ENCODE peak calls at places on chromosomes 12 and 14, in six cellular contexts. V is fibroblast of villous mesenchyme, J is cerebellar cortex, F is hippocampal formation, T is AG04450, A is stromal cell of bone marrow. E is an unnamed sample.

GRCh38 chr14:54702014-54702491 is 135.1 kb downstream of the SAMD4A start:
- DNase-seq in J (no peak), V (no peak), F (no peak), T (no peak), A (no peak), E (no peak)

GRCh38 chr14:36346052-36346451 is 25.6 kb upstream of the MBIP start:
- DNase-seq in J (no peak), V (no peak), A (no peak), F (no peak), T (no peak), E (peak)

GRCh38 chr14:30875788-30876053 is 1.4 kb downstream of the COCH start:
- DNase-seq in V (no peak), T (no peak), F (no peak), A (no peak), J (no peak), E (no peak)

GRCh38 chr14:54637270-54637669 is 70.3 kb downstream of the SAMD4A start:
- DNase-seq in V (no peak), J (no peak), A (no peak), F (no peak), T (no peak), E (no peak)

GRCh38 chr12:46217686-46218508 is 50.9 kb downstream of the SLC38A1 start:
- DNase-seq in T (no peak), V (no peak), J (no peak), A (no peak), F (no peak), E (no peak)

GRCh38 chr14:92458959-92459478 is 54.6 kb upstream of the RIN3 start:
- DNase-seq in F (no peak), T (no peak), A (no peak), V (no peak), J (no peak), E (no peak)

GRCh38 chr12:25806271-25806670 is 152.2 kb upstream of the RASSF8 start:
- DNase-seq in T (no peak), A (no peak), J (no peak), F (no peak), V (peak), E (no peak)

GRCh38 chr14:95553141-95553540 is 18.3 kb downstream of the GLRX5 start:
- DNase-seq in F (no peak), J (no peak), A (no peak), V (no peak), T (no peak), E (no peak)

GRCh38 chr12:27705263-27705662 is 5.4 kb upstream of the MRPS35 start:
- DNase-seq in J (no peak), A (no peak), V (no peak), T (no peak), F (no peak), E (no peak)

GRCh38 chr14:102013669-102014200 is 49.4 kb downstream of the DYNC1H1 start:
- DNase-seq in J (no peak), V (no peak), A (no peak), F (no peak), T (no peak), E (no peak)

GRCh38 chr12:122006186-122006926 is 15.3 kb upstream of the BCL7A start:
- DNase-seq in J (no peak), T (no peak), F (no peak), V (no peak), A (no peak), E (no peak)

GRCh38 chr14:92692822-92693226 is 55.6 kb downstream of the LGMN start:
- DNase-seq in J (no peak), V (no peak), T (no peak), F (no peak), A (no peak), E (peak)

GRCh38 chr12:47078733-47079364 is 572 bp upstream of the PCED1B start:
- DNase-seq in F (no peak), A (no peak), T (no peak), V (no peak), J (no peak), E (peak)

GRCh38 chr12:101297661-101298060 is 17.8 kb downstream of the UTP20 start:
- DNase-seq in T (no peak), J (no peak), A (peak), F (no peak), V (no peak), E (no peak)

GRCh38 chr14:84482256-84483071 is 1047.5 kb upstream of the FLRT2 start:
- DNase-seq in J (no peak), T (peak), A (peak), V (peak), F (no peak), E (no peak)

GRCh38 chr12:62210422-62210821 is 49.8 kb upstream of the USP15 start:
- DNase-seq in J (peak), T (no peak), A (peak), F (no peak), V (peak), E (no peak)

GRCh38 chr14:94681300-94682060 is 69.3 kb downstream of the SERPINA3 start:
- DNase-seq in V (peak), T (no peak), A (peak), J (peak), F (no peak), E (no peak)

GRCh38 chr14:105532735-105533141 is 6.4 kb downstream of the TMEM121 start:
- DNase-seq in J (no peak), A (no peak), T (no peak), V (no peak), F (no peak), E (no peak)

GRCh38 chr12:101951002-101951670 is 73.8 kb downstream of the DRAM1 start:
- DNase-seq in J (no peak), V (no peak), T (no peak), F (no peak), A (no peak), E (no peak)

GRCh38 chr12:105773501-105773900 is 365.3 kb downstream of the NUAK1 start:
- DNase-seq in J (peak), V (no peak), T (no peak), A (no peak), F (peak), E (no peak)

GRCh38 chr14:80403036-80403435 is 191.7 kb upstream of the DIO2 start:
- DNase-seq in F (no peak), T (no peak), J (no peak), A (no peak), V (no peak), E (no peak)

GRCh38 chr12:82225871-82226270 is 132.3 kb downstream of the CCDC59 start:
- DNase-seq in A (no peak), F (no peak), V (no peak), T (no peak), J (no peak), E (no peak)

GRCh38 chr12:17076335-17076734 is 470.4 kb upstream of the LMO3 start:
- DNase-seq in J (no peak), T (no peak), A (no peak), V (no peak), F (peak), E (peak)

GRCh38 chr12:32201996-32202395 is 95.3 kb downstream of the BICD1 start:
- DNase-seq in T (no peak), V (no peak), A (no peak), F (no peak), J (peak), E (no peak)